ENCODE peak calls at places on chromosomes 7 and 10, in six cellular contexts. One of them, this sample, is unnamed. For H3K4me1, the result is how much of the 10 kb centered on the place peaks cover.

GRCh38 chr7:44921607-44922350 is 36.4 kb upstream of the PURB start:
- DNase-seq in A549: peak
- DNase-seq in stomach: peak
- DNase-seq in upper lobe of left lung: peak
- DNase-seq in tibial nerve: peak
- DNase-seq in HepG2: peak
- DNase-seq in this sample: peak

GRCh38 chr7:118111347-118111746 is 72.6 kb upstream of the LSM8 start:
- DNase-seq in A549: no peak
- DNase-seq in stomach: no peak
- DNase-seq in upper lobe of left lung: no peak
- DNase-seq in tibial nerve: no peak
- DNase-seq in HepG2: no peak
- DNase-seq in this sample: no peak

GRCh38 chr10:35335718-35336083 is 608 bp upstream of the CCNY start:
- DNase-seq in A549: no peak
- DNase-seq in stomach: no peak
- DNase-seq in upper lobe of left lung: no peak
- DNase-seq in tibial nerve: no peak
- DNase-seq in HepG2: no peak
- DNase-seq in this sample: no peak

GRCh38 chr7:112205348-112206237 is 606 bp downstream of the DOCK4 start:
- DNase-seq in A549: peak
- DNase-seq in stomach: peak
- DNase-seq in upper lobe of left lung: peak
- DNase-seq in tibial nerve: peak
- DNase-seq in HepG2: peak
- DNase-seq in this sample: peak

GRCh38 chr10:79273603-79274002 is 73.7 kb upstream of the PPIF start:
- DNase-seq in A549: no peak
- DNase-seq in stomach: no peak
- DNase-seq in upper lobe of left lung: peak
- DNase-seq in tibial nerve: no peak
- DNase-seq in HepG2: no peak
- DNase-seq in this sample: peak

GRCh38 chr7:71633571-71634008 is 501.6 kb downstream of the GALNT17 start:
- DNase-seq in A549: peak
- DNase-seq in stomach: no peak
- DNase-seq in upper lobe of left lung: peak
- DNase-seq in tibial nerve: no peak
- DNase-seq in HepG2: peak
- DNase-seq in this sample: no peak

GRCh38 chr10:35881320-35881719 is 239.2 kb upstream of the FZD8 start:
- DNase-seq in A549: no peak
- DNase-seq in stomach: no peak
- DNase-seq in upper lobe of left lung: no peak
- DNase-seq in tibial nerve: no peak
- DNase-seq in HepG2: no peak
- DNase-seq in this sample: no peak

GRCh38 chr10:20955355-20955893 is 58.3 kb upstream of the NEBL start:
- DNase-seq in A549: no peak
- DNase-seq in stomach: no peak
- DNase-seq in upper lobe of left lung: no peak
- DNase-seq in tibial nerve: no peak
- DNase-seq in HepG2: no peak
- DNase-seq in this sample: no peak

GRCh38 chr7:90532231-90532929 is 62.9 kb downstream of the PTTG1IP2 start:
- DNase-seq in A549: no peak
- DNase-seq in stomach: no peak
- DNase-seq in upper lobe of left lung: no peak
- DNase-seq in tibial nerve: no peak
- DNase-seq in HepG2: no peak
- DNase-seq in this sample: no peak

GRCh38 chr10:33095867-33096479 is 137.9 kb upstream of the ITGB1 start:
- DNase-seq in A549: no peak
- DNase-seq in stomach: no peak
- DNase-seq in upper lobe of left lung: no peak
- DNase-seq in tibial nerve: no peak
- DNase-seq in HepG2: no peak
- DNase-seq in this sample: no peak
- H3K4me1 ChIP-seq in A549: under half
- H3K4me1 ChIP-seq in stomach: under half
- H3K4me1 ChIP-seq in upper lobe of left lung: under half
- H3K4me1 ChIP-seq in tibial nerve: under half
- H3K4me1 ChIP-seq in HepG2: under half
- H3K4me1 ChIP-seq in this sample: under half

DNA sequence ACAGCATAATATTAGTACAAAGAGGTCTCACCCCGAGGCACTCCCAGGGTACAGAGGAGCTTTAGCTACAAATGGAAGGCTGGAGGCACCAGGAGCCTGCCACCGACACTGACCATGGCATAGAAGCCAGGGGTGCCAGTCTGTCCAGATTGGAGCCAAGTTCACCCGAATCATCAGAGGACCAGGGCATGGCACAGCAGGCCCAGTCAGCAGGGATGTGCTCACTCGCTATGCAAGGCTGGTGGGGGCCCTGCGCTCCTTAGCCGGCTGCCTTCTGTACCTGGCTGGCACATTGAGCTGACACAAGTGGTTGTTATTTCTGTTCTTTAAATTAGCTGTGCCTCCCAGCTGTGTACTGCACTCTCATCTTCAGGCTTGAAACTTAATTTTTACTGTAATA is 149.3 kb downstream of the TCERG1L start:
- DNase-seq in A549: no peak
- DNase-seq in stomach: no peak
- DNase-seq in upper lobe of left lung: no peak
- DNase-seq in tibial nerve: no peak
- DNase-seq in HepG2: no peak
- DNase-seq in this sample: no peak
- TF ChIP-seq EP300 in A549: no peak
- TF ChIP-seq EP300 in stomach: no peak
- TF ChIP-seq EP300 in upper lobe of left lung: no peak
- TF ChIP-seq EP300 in tibial nerve: no peak
- TF ChIP-seq EP300 in HepG2: no peak
- TF ChIP-seq EP300 in this sample: no peak

GRCh38 chr7:123747620-123748141 is 1.1 kb downstream of the WASL start:
- DNase-seq in A549: peak
- DNase-seq in stomach: peak
- DNase-seq in upper lobe of left lung: no peak
- DNase-seq in tibial nerve: peak
- DNase-seq in HepG2: peak
- DNase-seq in this sample: peak
- TF ChIP-seq POLR2A in A549: no peak
- TF ChIP-seq POLR2A in stomach: no peak
- TF ChIP-seq POLR2A in upper lobe of left lung: no peak
- TF ChIP-seq POLR2A in tibial nerve: peak
- TF ChIP-seq POLR2A in HepG2: peak
- TF ChIP-seq POLR2A in this sample: no peak

GRCh38 chr7:116597384-116597783 is 72.5 kb downstream of the CAV1 start:
- DNase-seq in A549: no peak
- DNase-seq in stomach: no peak
- DNase-seq in upper lobe of left lung: no peak
- DNase-seq in tibial nerve: no peak
- DNase-seq in HepG2: no peak
- DNase-seq in this sample: no peak
- H3K4me1 ChIP-seq in A549: under half
- H3K4me1 ChIP-seq in stomach: under half
- H3K4me1 ChIP-seq in upper lobe of left lung: under half
- H3K4me1 ChIP-seq in tibial nerve: under half
- H3K4me1 ChIP-seq in HepG2: under half
- H3K4me1 ChIP-seq in this sample: under half